ENCODE peak calls at places on chromosome 12, in seven cellular contexts. O is tibial artery, B is spleen, K is mucosa of descending colon, A is neural progenitor cell, W is body of pancreas, U is tibial nerve. C is an unnamed sample. For H3K9me3 and H3K4me1, the result is how much of the 10 kb centered on the place peaks cover.

GRCh38 chr12:2841056-2841455 is 6.2 kb upstream of the NRIP2 start:
- DNase-seq in O (no peak), B (no peak), K (no peak), A (no peak), W (no peak), U (no peak), C (no peak)

GRCh38 chr12:43847427-43847826 is 11.5 kb downstream of the TMEM117 start:
- DNase-seq in O (no peak), B (no peak), K (no peak), A (no peak), W (no peak), U (no peak), C (no peak)

GRCh38 chr12:102970780-102971179 is 13.3 kb downstream of the ASCL1 start:
- DNase-seq in O (no peak), B (no peak), K (no peak), A (no peak), W (no peak), U (no peak), C (no peak)

GRCh38 chr12:645563-646071 is 17.6 kb downstream of the NINJ2 start:
- DNase-seq in O (peak), B (no peak), K (peak), A (no peak), W (peak), U (no peak), C (peak)

GRCh38 chr12:123038486-123038885 is 58.0 kb downstream of the ARL6IP4 start:
- DNase-seq in O (no peak), B (peak), K (no peak), A (no peak), W (no peak), U (no peak), C (no peak)

GRCh38 chr12:27284751-27285150 is 40.7 kb downstream of the STK38L start:
- DNase-seq in O (no peak), B (no peak), K (no peak), A (no peak), W (no peak), U (no peak), C (no peak)

GRCh38 chr12:40192704-40193255 is 32.0 kb upstream of the LRRK2 start:
- DNase-seq in O (no peak), B (peak), K (peak), A (no peak), W (no peak), U (no peak), C (no peak)

GRCh38 chr12:21921436-21921835 is 19.8 kb downstream of the ABCC9 start:
- DNase-seq in O (no peak), B (no peak), K (no peak), A (no peak), W (no peak), U (no peak), C (no peak)

GRCh38 chr12:78181544-78182162 is 351.0 kb downstream of the NAV3 start:
- DNase-seq in O (no peak), B (no peak), K (peak), A (peak), W (no peak), U (no peak), C (no peak)

GRCh38 chr12:46271846-46272245 is 3.0 kb upstream of the SLC38A1 start:
- DNase-seq in O (no peak), B (no peak), K (no peak), A (no peak), W (no peak), U (no peak), C (no peak)

GRCh38 chr12:82174936-82175335 is 183.3 kb downstream of the CCDC59 start:
- DNase-seq in O (no peak), B (no peak), K (no peak), A (peak), W (peak), U (no peak), C (no peak)

GRCh38 chr12:57891639-57892228 is 45.2 kb upstream of the CTDSP2 start:
- DNase-seq in O (no peak), B (no peak), K (no peak), A (no peak), W (no peak), U (no peak), C (no peak)

GRCh38 chr12:13905795-13906194 is 75.6 kb downstream of the GRIN2B start:
- DNase-seq in O (no peak), B (no peak), K (no peak), A (no peak), W (no peak), U (no peak), C (no peak)

GRCh38 chr12:104971276-104971675 is 13.2 kb upstream of the SLC41A2 start:
- DNase-seq in O (no peak), B (no peak), K (no peak), A (no peak), W (no peak), U (no peak), C (no peak)

GRCh38 chr12:117552971-117553370 is 191.5 kb upstream of the NOS1 start:
- DNase-seq in O (peak), B (no peak), K (peak), A (no peak), W (peak), U (no peak), C (no peak)

GRCh38 chr12:95997911-95998510 is 1.9 kb upstream of the HAL start:
- DNase-seq in O (no peak), B (no peak), K (no peak), A (no peak), W (no peak), U (no peak), C (no peak)

GRCh38 chr12:52439420-52439819 is 5.2 kb upstream of the KRT75 start:
- DNase-seq in O (no peak), B (no peak), K (no peak), A (no peak), W (no peak), U (no peak), C (no peak)

GRCh38 chr12:48924617-48925217 is 575 bp downstream of the FKBP11 start:
- DNase-seq in O (peak), B (peak), K (peak), A (peak), W (peak), U (no peak), C (peak)

GRCh38 chr12:59977779-59978178 is 381.9 kb downstream of the SLC16A7 start:
- DNase-seq in O (no peak), B (no peak), K (no peak), A (no peak), W (no peak), U (no peak), C (no peak)

GRCh38 chr12:49748306-49748705 is 6.9 kb downstream of the TMBIM6 start:
- DNase-seq in O (no peak), B (no peak), K (no peak), A (no peak), W (no peak), U (no peak), C (no peak)

GRCh38 chr12:33267641-33268040 is 172.0 kb downstream of the SYT10 start:
- DNase-seq in O (no peak), B (no peak), K (no peak), A (no peak), W (no peak), U (no peak), C (no peak)

GRCh38 chr12:47085815-47086252 is 6.1 kb upstream of the AMIGO2 start:
- DNase-seq in O (no peak), B (no peak), K (peak), A (no peak), W (no peak), U (no peak), C (no peak)

GRCh38 chr12:9870311-9870866 is 1.2 kb upstream of the CLEC2B start:
- DNase-seq in O (no peak), B (no peak), K (no peak), A (no peak), W (no peak), U (no peak), C (no peak)

GRCh38 chr12:113899844-113900471 is 66.2 kb downstream of the RBM19 start:
- DNase-seq in O (no peak), B (no peak), K (no peak), A (peak), W (peak), U (no peak), C (no peak)

GRCh38 chr12:54033106-54033979 is 493 bp downstream of the HOXC5 start:
- DNase-seq in O (peak), B (no peak), K (no peak), A (peak), W (peak), U (no peak), C (no peak)

GRCh38 chr12:3000548-3001275 is 41.5 kb downstream of the TEAD4 start:
- DNase-seq in O (no peak), B (no peak), K (no peak), A (peak), W (peak), U (no peak), C (no peak)

GRCh38 chr12:19236656-19237055 is 107.1 kb downstream of the PLEKHA5 start:
- DNase-seq in O (no peak), B (no peak), K (no peak), A (no peak), W (no peak), U (no peak), C (no peak)

GRCh38 chr12:120367252-120367923 is 1.6 kb downstream of the MSI1 start:
- DNase-seq in O (no peak), B (no peak), K (peak), A (peak), W (peak), U (no peak), C (no peak)

GRCh38 chr12:31386364-31386777 is 60.4 kb upstream of the SINHCAF start:
- DNase-seq in O (no peak), B (no peak), K (no peak), A (peak), W (no peak), U (no peak), C (no peak)

GRCh38 chr12:108371801-108372344 is 32.8 kb upstream of the CMKLR1 start:
- DNase-seq in O (peak), B (no peak), K (no peak), A (no peak), W (no peak), U (no peak), C (no peak)

GRCh38 chr12:85016423-85016822 is 19.7 kb downstream of the TSPAN19 start:
- DNase-seq in O (no peak), B (no peak), K (no peak), A (no peak), W (no peak), U (no peak), C (no peak)

GRCh38 chr12:104011265-104011664 is 38.7 kb downstream of the GLT8D2 start:
- DNase-seq in O (no peak), B (no peak), K (no peak), A (no peak), W (no peak), U (no peak), C (no peak)

GRCh38 chr12:68119724-68120211 is 39.8 kb downstream of the IFNG start:
- DNase-seq in O (no peak), B (no peak), K (peak), A (no peak), W (no peak), U (no peak), C (no peak)

GRCh38 chr12:133107121-133107520 is 23.0 kb downstream of the ZNF891 start:
- DNase-seq in O (no peak), B (no peak), K (no peak), A (no peak), W (no peak), U (no peak), C (no peak)

GRCh38 chr12:133108150-133108549 is 21.9 kb downstream of the ZNF891 start:
- DNase-seq in O (no peak), B (no peak), K (no peak), A (no peak), W (no peak), U (no peak), C (no peak)

GRCh38 chr12:133106253-133106652 is 23.8 kb downstream of the ZNF891 start:
- DNase-seq in O (no peak), B (no peak), K (no peak), A (no peak), W (no peak), U (no peak), C (no peak)

DNA sequence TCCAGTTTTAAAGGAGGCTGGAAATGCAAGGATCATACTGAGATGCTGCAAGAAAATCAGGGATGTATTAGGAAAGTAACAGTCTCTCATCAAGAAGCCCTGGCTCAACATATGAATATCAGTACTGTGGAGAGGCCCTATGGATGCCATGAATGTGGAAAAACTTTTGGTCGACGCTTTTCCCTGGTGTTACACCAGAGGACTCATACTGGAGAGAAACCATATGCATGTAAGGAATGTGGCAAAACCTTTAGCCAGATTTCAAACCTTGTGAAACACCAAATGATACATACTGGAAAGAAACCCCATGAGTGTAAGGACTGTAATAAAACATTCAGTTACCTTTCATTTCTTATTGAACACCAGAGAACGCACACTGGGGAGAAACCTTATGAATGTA is 24.5 kb downstream of the ZNF891 start:
- DNase-seq in O (no peak), B (no peak), K (no peak), A (no peak), W (no peak), U (no peak), C (no peak)
- H3K9me3 ChIP-seq in O (under half), B (half or more), K (half or more), A (half or more), W (under half), U (half or more), C (half or more)

DNA sequence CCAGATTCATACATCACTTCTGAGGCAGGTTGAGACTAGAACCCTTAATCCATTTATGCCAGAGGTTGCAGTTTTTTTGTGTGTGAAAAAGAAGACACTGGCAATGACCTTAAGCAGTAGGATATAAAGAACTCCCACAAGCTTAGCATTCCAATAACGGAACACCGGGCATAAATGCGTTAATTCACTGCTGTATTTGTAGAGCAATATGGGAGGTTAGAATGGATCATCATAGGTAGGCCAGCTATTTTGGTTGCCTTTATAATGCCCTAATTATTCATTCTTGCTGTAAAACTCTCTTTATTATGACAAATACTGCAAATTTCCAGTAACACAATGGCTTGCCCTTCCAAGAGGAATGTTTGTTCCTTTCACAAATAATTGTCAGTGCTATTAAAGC is 322.7 kb downstream of the SOX5 start:
- DNase-seq in O (no peak), B (no peak), K (no peak), A (no peak), W (no peak), U (no peak), C (no peak)
- H3K4me1 ChIP-seq in O (under half), B (under half), K (under half), A (under half), W (under half), U (under half), C (under half)

GRCh38 chr12:65696227-65696626 is 128.1 kb upstream of the HMGA2 start:
- DNase-seq in O (no peak), B (no peak), K (no peak), A (no peak), W (no peak), U (no peak), C (no peak)

GRCh38 chr12:65695077-65695865 is 129.0 kb upstream of the HMGA2 start:
- DNase-seq in O (peak), B (no peak), K (peak), A (no peak), W (peak), U (no peak), C (no peak)

GRCh38 chr12:65703176-65703575 is 121.1 kb upstream of the HMGA2 start:
- DNase-seq in O (no peak), B (no peak), K (no peak), A (no peak), W (no peak), U (no peak), C (no peak)

GRCh38 chr12:65699251-65699650 is 125.0 kb upstream of the HMGA2 start:
- DNase-seq in O (no peak), B (no peak), K (no peak), A (no peak), W (no peak), U (no peak), C (no peak)
- TF ChIP-seq CTCF in O (no peak), B (no peak), K (no peak), A (no peak), W (no peak), U (peak), C (peak)

GRCh38 chr12:74401035-74401434 is 136.6 kb upstream of the ATXN7L3B start:
- DNase-seq in O (no peak), B (no peak), K (no peak), A (no peak), W (no peak), U (no peak), C (no peak)

GRCh38 chr12:74401966-74402365 is 135.7 kb upstream of the ATXN7L3B start:
- DNase-seq in O (no peak), B (no peak), K (no peak), A (no peak), W (no peak), U (no peak), C (no peak)
- H3K9me3 ChIP-seq in O (under half), B (under half), K (under half), A (under half), W (under half), U (under half), C (under half)

GRCh38 chr12:6548556-6549378 is 7.1 kb downstream of the IFFO1 start:
- DNase-seq in O (no peak), B (no peak), K (no peak), A (no peak), W (no peak), U (no peak), C (no peak)
- H3K4me1 ChIP-seq in O (under half), B (under half), K (under half), A (under half), W (under half), U (half or more), C (half or more)